ENCODE peak calls at places on chromosome 13, in four cellular contexts. One of them, this sample, is unnamed.

GRCh38 chr13:24172071-24172470 is 11.6 kb downstream of the SPATA13 start:
- DNase-seq in stimulated activated CD8-positive, alpha-beta memory T cell treated with anti-CD3 and anti-CD28 coated beads, Interleukin-12 subunit alpha, Interleukin-12 subunit beta, amount 100 ng/mL, for 4 hours: no peak
- DNase-seq in psoas muscle: no peak
- DNase-seq in left cardiac atrium: no peak
- DNase-seq in this sample: no peak

GRCh38 chr13:38624822-38625221 is 62.1 kb upstream of the FREM2 start:
- DNase-seq in psoas muscle: no peak
- DNase-seq in left cardiac atrium: no peak
- DNase-seq in stimulated activated CD8-positive, alpha-beta memory T cell treated with anti-CD3 and anti-CD28 coated beads, Interleukin-12 subunit alpha, Interleukin-12 subunit beta, amount 100 ng/mL, for 4 hours: no peak
- DNase-seq in this sample: no peak

GRCh38 chr13:40221131-40221459 is 445.3 kb downstream of the FOXO1 start:
- DNase-seq in left cardiac atrium: no peak
- DNase-seq in psoas muscle: no peak
- DNase-seq in stimulated activated CD8-positive, alpha-beta memory T cell treated with anti-CD3 and anti-CD28 coated beads, Interleukin-12 subunit alpha, Interleukin-12 subunit beta, amount 100 ng/mL, for 4 hours: no peak
- DNase-seq in this sample: no peak

GRCh38 chr13:25981060-25981459 is 70.8 kb downstream of the SHISA2 start:
- DNase-seq in stimulated activated CD8-positive, alpha-beta memory T cell treated with anti-CD3 and anti-CD28 coated beads, Interleukin-12 subunit alpha, Interleukin-12 subunit beta, amount 100 ng/mL, for 4 hours: no peak
- DNase-seq in left cardiac atrium: no peak
- DNase-seq in psoas muscle: no peak
- DNase-seq in this sample: no peak

GRCh38 chr13:30830638-30830965 is 75.5 kb upstream of the MEDAG start:
- DNase-seq in stimulated activated CD8-positive, alpha-beta memory T cell treated with anti-CD3 and anti-CD28 coated beads, Interleukin-12 subunit alpha, Interleukin-12 subunit beta, amount 100 ng/mL, for 4 hours: no peak
- DNase-seq in left cardiac atrium: no peak
- DNase-seq in psoas muscle: no peak
- DNase-seq in this sample: no peak

GRCh38 chr13:84896128-84896527 is 903.1 kb downstream of the SLITRK6 start:
- DNase-seq in left cardiac atrium: no peak
- DNase-seq in psoas muscle: no peak
- DNase-seq in stimulated activated CD8-positive, alpha-beta memory T cell treated with anti-CD3 and anti-CD28 coated beads, Interleukin-12 subunit alpha, Interleukin-12 subunit beta, amount 100 ng/mL, for 4 hours: no peak
- DNase-seq in this sample: peak; percentile 62

GRCh38 chr13:95535243-95535642 is 17.3 kb upstream of the CLDN10 start:
- DNase-seq in stimulated activated CD8-positive, alpha-beta memory T cell treated with anti-CD3 and anti-CD28 coated beads, Interleukin-12 subunit alpha, Interleukin-12 subunit beta, amount 100 ng/mL, for 4 hours: no peak
- DNase-seq in left cardiac atrium: no peak
- DNase-seq in psoas muscle: no peak
- DNase-seq in this sample: no peak

GRCh38 chr13:26707122-26708006 is 53.2 kb downstream of the GPR12 start:
- DNase-seq in left cardiac atrium: no peak
- DNase-seq in stimulated activated CD8-positive, alpha-beta memory T cell treated with anti-CD3 and anti-CD28 coated beads, Interleukin-12 subunit alpha, Interleukin-12 subunit beta, amount 100 ng/mL, for 4 hours: no peak
- DNase-seq in psoas muscle: no peak
- DNase-seq in this sample: peak; percentile 69

GRCh38 chr13:102045713-102046112 is 356.1 kb downstream of the FGF14 start:
- DNase-seq in psoas muscle: no peak
- DNase-seq in stimulated activated CD8-positive, alpha-beta memory T cell treated with anti-CD3 and anti-CD28 coated beads, Interleukin-12 subunit alpha, Interleukin-12 subunit beta, amount 100 ng/mL, for 4 hours: no peak
- DNase-seq in left cardiac atrium: no peak
- DNase-seq in this sample: no peak

GRCh38 chr13:102020611-102021216 is 381.1 kb downstream of the FGF14 start:
- DNase-seq in stimulated activated CD8-positive, alpha-beta memory T cell treated with anti-CD3 and anti-CD28 coated beads, Interleukin-12 subunit alpha, Interleukin-12 subunit beta, amount 100 ng/mL, for 4 hours: no peak
- DNase-seq in left cardiac atrium: no peak
- DNase-seq in psoas muscle: no peak
- DNase-seq in this sample: no peak

GRCh38 chr13:91142572-91142971 is 204.9 kb upstream of the MIR17HG start:
- DNase-seq in left cardiac atrium: no peak
- DNase-seq in psoas muscle: no peak
- DNase-seq in stimulated activated CD8-positive, alpha-beta memory T cell treated with anti-CD3 and anti-CD28 coated beads, Interleukin-12 subunit alpha, Interleukin-12 subunit beta, amount 100 ng/mL, for 4 hours: no peak
- DNase-seq in this sample: no peak

GRCh38 chr13:33349314-33349995 is 63.9 kb upstream of the STARD13 start:
- DNase-seq in stimulated activated CD8-positive, alpha-beta memory T cell treated with anti-CD3 and anti-CD28 coated beads, Interleukin-12 subunit alpha, Interleukin-12 subunit beta, amount 100 ng/mL, for 4 hours: no peak
- DNase-seq in psoas muscle: peak; percentile 18
- DNase-seq in left cardiac atrium: peak; percentile 34
- DNase-seq in this sample: no peak

GRCh38 chr13:73993661-73994060 is 140.5 kb downstream of the KLF12 start:
- DNase-seq in left cardiac atrium: no peak
- DNase-seq in psoas muscle: no peak
- DNase-seq in stimulated activated CD8-positive, alpha-beta memory T cell treated with anti-CD3 and anti-CD28 coated beads, Interleukin-12 subunit alpha, Interleukin-12 subunit beta, amount 100 ng/mL, for 4 hours: no peak
- DNase-seq in this sample: no peak

GRCh38 chr13:36088001-36088400 is 43.2 kb downstream of the DCLK1 start:
- DNase-seq in left cardiac atrium: no peak
- DNase-seq in stimulated activated CD8-positive, alpha-beta memory T cell treated with anti-CD3 and anti-CD28 coated beads, Interleukin-12 subunit alpha, Interleukin-12 subunit beta, amount 100 ng/mL, for 4 hours: no peak
- DNase-seq in psoas muscle: no peak
- DNase-seq in this sample: no peak

GRCh38 chr13:26926371-26926770 is 165.8 kb upstream of the GPR12 start:
- DNase-seq in stimulated activated CD8-positive, alpha-beta memory T cell treated with anti-CD3 and anti-CD28 coated beads, Interleukin-12 subunit alpha, Interleukin-12 subunit beta, amount 100 ng/mL, for 4 hours: no peak
- DNase-seq in psoas muscle: no peak
- DNase-seq in left cardiac atrium: no peak
- DNase-seq in this sample: no peak

GRCh38 chr13:29993716-29994488 is 143.5 kb upstream of the UBL3 start:
- DNase-seq in psoas muscle: no peak
- DNase-seq in stimulated activated CD8-positive, alpha-beta memory T cell treated with anti-CD3 and anti-CD28 coated beads, Interleukin-12 subunit alpha, Interleukin-12 subunit beta, amount 100 ng/mL, for 4 hours: no peak
- DNase-seq in left cardiac atrium: no peak
- DNase-seq in this sample: no peak

GRCh38 chr13:59478908-59479307 is 684.8 kb downstream of the DIAPH3 start:
- DNase-seq in psoas muscle: no peak
- DNase-seq in left cardiac atrium: no peak
- DNase-seq in stimulated activated CD8-positive, alpha-beta memory T cell treated with anti-CD3 and anti-CD28 coated beads, Interleukin-12 subunit alpha, Interleukin-12 subunit beta, amount 100 ng/mL, for 4 hours: no peak
- DNase-seq in this sample: no peak

GRCh38 chr13:49499889-49500660 is 4.3 kb downstream of the PHF11 start:
- DNase-seq in psoas muscle: no peak
- DNase-seq in left cardiac atrium: no peak
- DNase-seq in stimulated activated CD8-positive, alpha-beta memory T cell treated with anti-CD3 and anti-CD28 coated beads, Interleukin-12 subunit alpha, Interleukin-12 subunit beta, amount 100 ng/mL, for 4 hours: no peak
- DNase-seq in this sample: no peak

GRCh38 chr13:113724780-113725315 is 34.2 kb upstream of the TMEM255B start:
- DNase-seq in psoas muscle: peak; percentile 76
- DNase-seq in left cardiac atrium: peak; percentile 78
- DNase-seq in stimulated activated CD8-positive, alpha-beta memory T cell treated with anti-CD3 and anti-CD28 coated beads, Interleukin-12 subunit alpha, Interleukin-12 subunit beta, amount 100 ng/mL, for 4 hours: peak; percentile 73
- DNase-seq in this sample: peak; percentile 87

GRCh38 chr13:99256283-99256682 is 1.9 kb downstream of the GPR18 start:
- DNase-seq in left cardiac atrium: no peak
- DNase-seq in stimulated activated CD8-positive, alpha-beta memory T cell treated with anti-CD3 and anti-CD28 coated beads, Interleukin-12 subunit alpha, Interleukin-12 subunit beta, amount 100 ng/mL, for 4 hours: no peak
- DNase-seq in psoas muscle: no peak
- DNase-seq in this sample: no peak

GRCh38 chr13:25902946-25903345 is 148.9 kb downstream of the SHISA2 start:
- DNase-seq in psoas muscle: no peak
- DNase-seq in left cardiac atrium: no peak
- DNase-seq in stimulated activated CD8-positive, alpha-beta memory T cell treated with anti-CD3 and anti-CD28 coated beads, Interleukin-12 subunit alpha, Interleukin-12 subunit beta, amount 100 ng/mL, for 4 hours: no peak
- DNase-seq in this sample: no peak

This sample was measured in endothelial cell.